ENCODE peak calls at places on chromosomes 16 and 17, in eight cellular contexts. D, C, A, P, H, Y, N and Z are unnamed samples.

GRCh38 chr16:450800-451512 is 25.5 kb downstream of the RAB11FIP3 start:
- DNase-seq in D (no peak), C (no peak), A (no peak), P (no peak), H (no peak), Y (no peak), N (no peak), Z (no peak)

GRCh38 chr17:36675786-36676185 is 74.4 kb downstream of the MRM1 start:
- DNase-seq in D (no peak), C (no peak), A (no peak), P (no peak), H (no peak), Y (no peak), N (no peak), Z (no peak)

GRCh38 chr17:792277-792676 is 10.1 kb downstream of the MRM3 start:
- DNase-seq in D (no peak), C (no peak), A (no peak), P (no peak), H (no peak), Y (no peak), N (no peak), Z (no peak)

GRCh38 chr16:52634101-52634500 is 87.2 kb upstream of the TOX3 start:
- DNase-seq in D (no peak), C (no peak), A (no peak), P (no peak), H (no peak), Y (no peak), N (no peak), Z (no peak)

GRCh38 chr17:14301761-14302401 is 1.0 kb downstream of the HS3ST3B1 start:
- DNase-seq in D (peak), C (peak), A (peak), P (no peak), H (peak), Y (no peak), N (peak), Z (peak)

GRCh38 chr16:67419502-67419901 is 3.2 kb upstream of the ZDHHC1 start:
- DNase-seq in D (no peak), C (no peak), A (no peak), P (no peak), H (no peak), Y (no peak), N (no peak), Z (no peak)

GRCh38 chr17:38728290-38728831 is 1.8 kb upstream of the CISD3 start:
- DNase-seq in D (no peak), C (peak), A (no peak), P (no peak), H (peak), Y (no peak), N (peak), Z (no peak)

GRCh38 chr17:13561606-13562270 is 40.0 kb downstream of the HS3ST3A1 start:
- DNase-seq in D (no peak), C (no peak), A (no peak), P (no peak), H (no peak), Y (no peak), N (no peak), Z (no peak)

GRCh38 chr16:14360326-14361037 is 269.6 kb downstream of the PARN start:
- DNase-seq in D (no peak), C (no peak), A (no peak), P (no peak), H (no peak), Y (no peak), N (no peak), Z (no peak)

GRCh38 chr16:2791174-2791573 is 3.8 kb upstream of the PRSS33 start:
- DNase-seq in D (no peak), C (no peak), A (no peak), P (no peak), H (no peak), Y (no peak), N (no peak), Z (no peak)

GRCh38 chr16:6602401-6602800 is 730.2 kb upstream of the RBFOX1 start:
- DNase-seq in D (no peak), C (no peak), A (no peak), P (no peak), H (no peak), Y (no peak), N (no peak), Z (no peak)

GRCh38 chr17:2366747-2367494 is 29.6 kb downstream of the SGSM2 start:
- DNase-seq in D (no peak), C (no peak), A (no peak), P (no peak), H (no peak), Y (no peak), N (no peak), Z (no peak)

GRCh38 chr17:80395402-80396151 is 19.4 kb upstream of the ENDOV start:
- DNase-seq in D (no peak), C (no peak), A (no peak), P (no peak), H (no peak), Y (no peak), N (no peak), Z (no peak)

GRCh38 chr17:64223283-64223682 is 39.8 kb downstream of the TEX2 start:
- DNase-seq in D (no peak), C (no peak), A (no peak), P (no peak), H (no peak), Y (no peak), N (no peak), Z (no peak)

GRCh38 chr17:30964878-30965277 is 6.0 kb upstream of the RNF135 start:
- DNase-seq in D (peak), C (no peak), A (peak), P (no peak), H (no peak), Y (no peak), N (no peak), Z (no peak)